ENCODE peak calls at places on chromosomes 12 and 14, in four cellular contexts. L is neural progenitor cell, X is DND-41, I is cardiac fibroblast. Q is an unnamed sample.

GRCh38 chr14:26966942-26967341 is 369.1 kb upstream of the NOVA1 start:
- DNase-seq in I (peak), L (no peak), X (no peak), Q (no peak)

GRCh38 chr12:117587646-117588287 is 226.3 kb upstream of the NOS1 start:
- DNase-seq in L (peak), X (peak), I (peak), Q (peak)

GRCh38 chr12:22543246-22544037 is 900 bp downstream of the C2CD5 start:
- DNase-seq in X (peak), L (peak), I (peak), Q (peak)

GRCh38 chr14:24192933-24193332 is 2.3 kb downstream of the TM9SF1 start:
- DNase-seq in X (no peak), L (no peak), I (no peak), Q (no peak)

GRCh38 chr12:131087991-131088700 is 134.4 kb downstream of the ADGRD1 start:
- DNase-seq in X (peak), L (no peak), I (no peak), Q (no peak)

GRCh38 chr12:79344855-79345840 is 345.6 kb downstream of the PAWR start:
- DNase-seq in I (peak), X (peak), L (peak), Q (peak)

GRCh38 chr12:10031771-10032175 is 1.3 kb downstream of the CLEC9A start:
- DNase-seq in X (no peak), L (no peak), I (peak), Q (no peak)

GRCh38 chr14:61774861-61775260 is 12.6 kb downstream of the SNAPC1 start:
- DNase-seq in X (no peak), L (no peak), I (peak), Q (no peak)

GRCh38 chr14:75279153-75279738 is 618 bp downstream of the FOS start:
- DNase-seq in X (no peak), I (peak), L (peak), Q (peak)

GRCh38 chr12:2514038-2514340 is 280.8 kb upstream of the FKBP4 start:
- DNase-seq in I (no peak), X (no peak), L (no peak), Q (no peak)

GRCh38 chr14:92456215-92457017 is 57.2 kb upstream of the RIN3 start:
- DNase-seq in L (peak), X (no peak), I (peak), Q (peak)

GRCh38 chr12:20946732-20947131 is 136.2 kb downstream of the SLCO1B3 start:
- DNase-seq in I (peak), X (peak), L (peak), Q (peak)

GRCh38 chr12:20513189-20513588 is 144.9 kb downstream of the PDE3A start:
- DNase-seq in L (no peak), X (no peak), I (peak), Q (no peak)

GRCh38 chr12:124863409-124864325 is at the start of gene SCARB1:
- DNase-seq in X (peak), I (peak), L (peak), Q (peak)
- TF ChIP-seq CTCF in X (no peak), I (no peak), L (no peak), Q (no peak)

GRCh38 chr14:46048127-46048526 is 603.5 kb downstream of the RPL10L start:
- DNase-seq in I (peak), X (no peak), L (peak), Q (no peak)
- TF ChIP-seq CTCF in I (no peak), X (no peak), L (no peak), Q (no peak)

GRCh38 chr14:60166144-60166543 is 946 bp upstream of the DHRS7 start:
- DNase-seq in X (no peak), I (no peak), L (no peak), Q (peak)

GRCh38 chr14:60164404-60164716 is 838 bp downstream of the DHRS7 start:
- DNase-seq in I (no peak), X (no peak), L (no peak), Q (no peak)

GRCh38 chr14:60164717-60165546 is at the start of gene DHRS7:
- DNase-seq in I (peak), L (peak), X (peak), Q (peak)

GRCh38 chr14:60163741-60164140 is 1.5 kb downstream of the DHRS7 start:
- DNase-seq in L (peak), X (no peak), I (no peak), Q (no peak)

DNA sequence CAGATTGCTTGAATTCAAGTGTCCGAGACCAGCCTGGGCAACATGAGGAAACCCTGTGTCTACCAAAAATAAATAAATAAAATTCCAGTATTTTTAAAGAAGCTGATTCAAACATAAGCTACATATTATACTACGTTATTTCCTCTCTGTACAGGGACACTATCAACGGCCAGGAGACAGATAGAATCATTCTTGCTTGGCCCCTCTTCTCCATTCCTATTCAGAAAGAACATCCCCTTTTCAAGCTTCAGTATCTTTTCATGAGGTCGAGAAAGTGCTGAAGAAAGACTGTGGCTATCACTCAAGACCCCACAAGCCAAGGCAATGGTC is 314 bp upstream of the DHRS7 start:
- DNase-seq in X (no peak), L (no peak), I (no peak), Q (no peak)
- TF ChIP-seq CTCF in X (no peak), L (no peak), I (no peak), Q (no peak)

DNA sequence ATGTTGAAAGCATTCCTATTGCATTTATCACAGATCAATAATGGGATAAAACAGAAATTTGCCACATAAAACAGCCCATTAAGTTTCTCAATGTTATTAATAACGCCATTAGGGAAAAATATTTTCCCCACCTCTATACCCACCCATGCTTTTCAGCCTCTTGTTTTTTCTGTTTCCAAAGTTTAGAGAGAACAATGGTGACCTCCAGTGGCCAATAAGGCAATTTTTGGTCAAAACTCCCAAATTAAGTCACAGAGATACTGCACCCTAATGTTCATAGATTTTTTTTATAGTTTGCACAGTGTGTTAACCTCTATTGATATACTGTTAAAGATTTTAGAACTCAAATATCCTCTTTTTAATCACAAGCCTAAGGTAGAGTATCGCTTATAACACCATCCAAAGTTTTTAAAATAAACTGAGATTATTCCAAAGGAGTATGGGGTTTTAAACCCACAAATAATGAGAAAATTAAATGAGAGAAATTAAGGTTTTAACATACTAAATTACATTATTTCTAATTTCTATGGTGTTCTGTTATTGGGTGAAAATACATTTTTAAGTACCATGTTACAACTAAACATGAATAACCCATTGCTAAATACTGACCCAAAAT is 184.7 kb upstream of the DCN start:
- DNase-seq in L (no peak), X (no peak), I (peak), Q (no peak)
- TF ChIP-seq CTCF in L (peak), X (peak), I (peak), Q (peak)

GRCh38 chr12:58176296-58176869 is 235.0 kb downstream of the ATP23 start:
- DNase-seq in L (peak), X (no peak), I (peak), Q (peak)
- TF ChIP-seq CTCF in L (peak), X (peak), I (peak), Q (peak)

DNA sequence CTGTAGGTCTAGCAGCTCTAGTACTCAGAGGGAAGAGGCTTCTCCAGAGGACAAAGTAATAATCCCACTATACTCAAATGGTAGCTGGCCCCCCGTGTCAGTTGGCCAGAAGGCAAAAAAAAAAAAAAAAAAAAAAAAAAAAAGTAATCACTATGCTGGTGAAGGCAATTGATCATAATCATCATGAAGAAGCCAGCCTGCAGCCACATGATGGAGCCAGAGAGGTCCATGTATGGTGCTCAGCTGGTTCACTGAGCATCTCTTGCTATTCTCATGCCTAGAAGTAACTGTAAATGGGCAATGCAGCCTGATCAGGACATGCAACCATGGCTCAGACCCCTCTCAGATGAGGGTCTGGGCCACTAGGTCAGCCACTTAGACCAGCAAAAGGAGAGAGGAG is 378.8 kb downstream of the MED13L start:
- DNase-seq in L (no peak), I (no peak), X (no peak), Q (peak)
- TF ChIP-seq CTCF in L (no peak), I (no peak), X (peak), Q (no peak)

GRCh38 chr12:53949631-53950440 is 4.9 kb upstream of the HOXC12 start:
- DNase-seq in I (no peak), L (no peak), X (no peak), Q (no peak)

GRCh38 chr12:53951577-53952334 is 2.9 kb upstream of the HOXC12 start:
- DNase-seq in I (no peak), L (peak), X (no peak), Q (no peak)

GRCh38 chr12:53950789-53951576 is 3.7 kb upstream of the HOXC12 start:
- DNase-seq in L (no peak), I (no peak), X (no peak), Q (no peak)

GRCh38 chr12:53950441-53950781 is 4.3 kb upstream of the HOXC12 start:
- DNase-seq in X (no peak), I (no peak), L (no peak), Q (no peak)

GRCh38 chr12:53948650-53949593 is 5.8 kb upstream of the HOXC12 start:
- DNase-seq in X (no peak), I (no peak), L (no peak), Q (no peak)
- TF ChIP-seq CTCF in X (no peak), I (no peak), L (no peak), Q (no peak)

DNA sequence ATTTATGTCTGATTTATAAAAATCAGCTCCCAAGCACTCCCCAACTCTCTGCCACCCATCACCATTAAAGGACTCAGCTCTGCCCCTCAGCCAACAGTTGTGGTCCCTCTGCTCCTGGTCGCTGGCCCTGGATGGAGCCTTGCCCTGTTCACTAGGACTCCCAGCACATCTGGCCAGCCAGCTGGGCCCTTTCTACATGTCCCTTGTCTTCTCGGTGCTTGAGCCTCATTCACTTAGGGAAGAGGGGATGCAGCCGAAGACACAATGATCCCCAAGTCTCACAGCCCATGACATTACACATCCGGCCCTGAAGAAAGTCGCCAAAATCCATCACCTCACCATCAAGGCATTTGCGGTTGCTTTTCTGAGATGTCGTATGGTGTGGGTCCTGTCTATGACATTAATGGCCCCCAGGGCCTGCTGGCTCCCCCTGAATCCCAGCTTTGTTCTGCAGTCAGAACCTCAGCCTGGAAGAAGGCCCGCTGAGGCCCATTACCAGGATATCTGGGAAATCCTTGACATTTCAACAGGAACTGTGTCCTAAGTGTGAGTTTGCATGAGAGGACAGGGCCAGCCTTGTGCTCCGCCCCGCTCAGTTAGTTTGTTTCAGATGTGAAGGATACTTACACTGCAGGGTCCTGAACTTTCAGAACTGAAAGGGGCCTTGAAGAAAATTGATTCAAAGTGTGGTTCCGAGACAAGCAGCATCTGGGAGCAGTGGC is 19.1 kb downstream of the TSPAN11 start:
- DNase-seq in X (no peak), L (no peak), I (no peak), Q (no peak)
- TF ChIP-seq CTCF in X (no peak), L (no peak), I (no peak), Q (no peak)

GRCh38 chr12:43113616-43114015 is 438.4 kb downstream of the ADAMTS20 start:
- DNase-seq in L (no peak), I (no peak), X (no peak), Q (no peak)

GRCh38 chr12:43114316-43114715 is 437.7 kb downstream of the ADAMTS20 start:
- DNase-seq in I (no peak), X (no peak), L (no peak), Q (no peak)

GRCh38 chr12:43112101-43112661 is 439.8 kb downstream of the ADAMTS20 start:
- DNase-seq in L (no peak), I (no peak), X (no peak), Q (no peak)

GRCh38 chr12:43111608-43112007 is 440.4 kb downstream of the ADAMTS20 start:
- DNase-seq in X (no peak), I (no peak), L (no peak), Q (no peak)

GRCh38 chr12:43113153-43113552 is 438.9 kb downstream of the ADAMTS20 start:
- DNase-seq in I (peak), X (no peak), L (no peak), Q (no peak)
- TF ChIP-seq CTCF in I (peak), X (no peak), L (peak), Q (no peak)